ENCODE peak calls at places on chromosomes 4 and X, in five cellular contexts. One of them, this sample, is unnamed.

GRCh38 chrX:108312938-108313337 is 125.3 kb downstream of the COL4A6 start:
- DNase-seq in dorsolateral prefrontal cortex: no peak
- DNase-seq in ureter: peak
- DNase-seq in SK-N-DZ: no peak
- DNase-seq in amniotic stem cell: peak
- DNase-seq in this sample: no peak

GRCh38 chr4:17447675-17448298 is 64.1 kb downstream of the QDPR start:
- DNase-seq in dorsolateral prefrontal cortex: no peak
- DNase-seq in ureter: peak
- DNase-seq in SK-N-DZ: peak
- DNase-seq in amniotic stem cell: peak
- DNase-seq in this sample: peak

GRCh38 chr4:6694177-6694901 is 661 bp downstream of the S100P start:
- DNase-seq in dorsolateral prefrontal cortex: no peak
- DNase-seq in ureter: no peak
- DNase-seq in SK-N-DZ: no peak
- DNase-seq in amniotic stem cell: no peak
- DNase-seq in this sample: no peak

GRCh38 chr4:926538-926937 is 5.6 kb downstream of the GAK start:
- DNase-seq in dorsolateral prefrontal cortex: peak
- DNase-seq in ureter: no peak
- DNase-seq in SK-N-DZ: no peak
- DNase-seq in amniotic stem cell: no peak
- DNase-seq in this sample: no peak

GRCh38 chr4:80180743-80181142 is 16.6 kb upstream of the PRDM8 start:
- DNase-seq in dorsolateral prefrontal cortex: no peak
- DNase-seq in ureter: no peak
- DNase-seq in SK-N-DZ: peak
- DNase-seq in amniotic stem cell: no peak
- DNase-seq in this sample: no peak

GRCh38 chr4:24805566-24805965 is 10.2 kb downstream of the SOD3 start:
- DNase-seq in dorsolateral prefrontal cortex: no peak
- DNase-seq in ureter: no peak
- DNase-seq in SK-N-DZ: no peak
- DNase-seq in amniotic stem cell: no peak
- DNase-seq in this sample: no peak

GRCh38 chrX:23373129-23373804 is 38.6 kb downstream of the PTCHD1 start:
- DNase-seq in dorsolateral prefrontal cortex: no peak
- DNase-seq in ureter: no peak
- DNase-seq in SK-N-DZ: no peak
- DNase-seq in amniotic stem cell: no peak
- DNase-seq in this sample: no peak

GRCh38 chrX:148192547-148192946 is 211.4 kb downstream of the FMR1NB start:
- DNase-seq in dorsolateral prefrontal cortex: no peak
- DNase-seq in ureter: no peak
- DNase-seq in SK-N-DZ: no peak
- DNase-seq in amniotic stem cell: no peak
- DNase-seq in this sample: no peak

GRCh38 chr4:153248641-153249198 is 44.5 kb downstream of the TRIM2 start:
- DNase-seq in dorsolateral prefrontal cortex: no peak
- DNase-seq in ureter: no peak
- DNase-seq in SK-N-DZ: no peak
- DNase-seq in amniotic stem cell: no peak
- DNase-seq in this sample: no peak

GRCh38 chrX:68419934-68420333 is 13.4 kb downstream of the OPHN1 start:
- DNase-seq in dorsolateral prefrontal cortex: no peak
- DNase-seq in ureter: no peak
- DNase-seq in SK-N-DZ: no peak
- DNase-seq in amniotic stem cell: no peak
- DNase-seq in this sample: no peak

GRCh38 chr4:56783986-56784385 is 37.5 kb downstream of the SPINK2 start:
- DNase-seq in dorsolateral prefrontal cortex: no peak
- DNase-seq in ureter: no peak
- DNase-seq in SK-N-DZ: no peak
- DNase-seq in amniotic stem cell: no peak
- DNase-seq in this sample: no peak

GRCh38 chrX:140163376-140164159 is 198.2 kb upstream of the CXorf66 start:
- DNase-seq in dorsolateral prefrontal cortex: no peak
- DNase-seq in ureter: no peak
- DNase-seq in SK-N-DZ: no peak
- DNase-seq in amniotic stem cell: no peak
- DNase-seq in this sample: no peak

GRCh38 chr4:1910643-1911042 is 39.5 kb downstream of the NSD2 start:
- DNase-seq in dorsolateral prefrontal cortex: peak
- DNase-seq in ureter: no peak
- DNase-seq in SK-N-DZ: peak
- DNase-seq in amniotic stem cell: no peak
- DNase-seq in this sample: no peak

GRCh38 chr4:108172780-108173598 is 4.3 kb upstream of the LEF1 start:
- DNase-seq in dorsolateral prefrontal cortex: no peak
- DNase-seq in ureter: peak
- DNase-seq in SK-N-DZ: peak
- DNase-seq in amniotic stem cell: no peak
- DNase-seq in this sample: peak

GRCh38 chrX:112677167-112677566 is 2.6 kb downstream of the LHFPL1 start:
- DNase-seq in dorsolateral prefrontal cortex: no peak
- DNase-seq in ureter: no peak
- DNase-seq in SK-N-DZ: no peak
- DNase-seq in amniotic stem cell: no peak
- DNase-seq in this sample: no peak

GRCh38 chrX:108270280-108270679 is 167.9 kb downstream of the COL4A6 start:
- DNase-seq in dorsolateral prefrontal cortex: no peak
- DNase-seq in ureter: peak
- DNase-seq in SK-N-DZ: no peak
- DNase-seq in amniotic stem cell: no peak
- DNase-seq in this sample: no peak

GRCh38 chrX:140762061-140762460 is 52.5 kb downstream of the LINC00632 start:
- DNase-seq in dorsolateral prefrontal cortex: no peak
- DNase-seq in ureter: peak
- DNase-seq in SK-N-DZ: peak
- DNase-seq in amniotic stem cell: peak
- DNase-seq in this sample: peak

GRCh38 chr4:87209696-87210095 is 10.7 kb downstream of the KLHL8 start:
- DNase-seq in dorsolateral prefrontal cortex: no peak
- DNase-seq in ureter: no peak
- DNase-seq in SK-N-DZ: no peak
- DNase-seq in amniotic stem cell: no peak
- DNase-seq in this sample: no peak

GRCh38 chr4:101527186-101527585 is 179.9 kb upstream of the PPP3CA start:
- DNase-seq in dorsolateral prefrontal cortex: no peak
- DNase-seq in ureter: no peak
- DNase-seq in SK-N-DZ: no peak
- DNase-seq in amniotic stem cell: no peak
- DNase-seq in this sample: peak

GRCh38 chr4:65589331-65589730 is 81.0 kb downstream of the EPHA5 start:
- DNase-seq in dorsolateral prefrontal cortex: no peak
- DNase-seq in ureter: no peak
- DNase-seq in SK-N-DZ: peak
- DNase-seq in amniotic stem cell: no peak
- DNase-seq in this sample: no peak

GRCh38 chr4:80184053-80184790 is 13.1 kb upstream of the PRDM8 start:
- DNase-seq in dorsolateral prefrontal cortex: peak
- DNase-seq in ureter: peak
- DNase-seq in SK-N-DZ: peak
- DNase-seq in amniotic stem cell: peak
- DNase-seq in this sample: peak

GRCh38 chrX:39112143-39112542 is 310.9 kb downstream of the MID1IP1 start:
- DNase-seq in dorsolateral prefrontal cortex: no peak
- DNase-seq in ureter: no peak
- DNase-seq in SK-N-DZ: no peak
- DNase-seq in amniotic stem cell: no peak
- DNase-seq in this sample: no peak

GRCh38 chrX:19785647-19786046 is 101.8 kb downstream of the SH3KBP1 start:
- DNase-seq in dorsolateral prefrontal cortex: no peak
- DNase-seq in ureter: no peak
- DNase-seq in SK-N-DZ: no peak
- DNase-seq in amniotic stem cell: no peak
- DNase-seq in this sample: no peak

GRCh38 chrX:37834937-37835336 is 12.4 kb downstream of the DYNLT3 start:
- DNase-seq in dorsolateral prefrontal cortex: no peak
- DNase-seq in ureter: no peak
- DNase-seq in SK-N-DZ: no peak
- DNase-seq in amniotic stem cell: no peak
- DNase-seq in this sample: no peak

GRCh38 chr4:185465707-185466106 is 5.8 kb downstream of the CCDC110 start:
- DNase-seq in dorsolateral prefrontal cortex: no peak
- DNase-seq in ureter: no peak
- DNase-seq in SK-N-DZ: no peak
- DNase-seq in amniotic stem cell: no peak
- DNase-seq in this sample: no peak

GRCh38 chr4:108172231-108172779 is 3.6 kb upstream of the LEF1 start:
- DNase-seq in dorsolateral prefrontal cortex: no peak
- DNase-seq in ureter: no peak
- DNase-seq in SK-N-DZ: peak
- DNase-seq in amniotic stem cell: no peak
- DNase-seq in this sample: no peak

GRCh38 chr4:183171484-183172267 is 72.6 kb downstream of the WWC2 start:
- DNase-seq in dorsolateral prefrontal cortex: no peak
- DNase-seq in ureter: no peak
- DNase-seq in SK-N-DZ: no peak
- DNase-seq in amniotic stem cell: no peak
- DNase-seq in this sample: no peak

GRCh38 chr4:88866862-88867550 is 169.4 kb upstream of the NAP1L5 start:
- DNase-seq in dorsolateral prefrontal cortex: no peak
- DNase-seq in ureter: no peak
- DNase-seq in SK-N-DZ: no peak
- DNase-seq in amniotic stem cell: no peak
- DNase-seq in this sample: no peak

GRCh38 chr4:75289843-75290616 is 224.2 kb downstream of the RCHY1 start:
- DNase-seq in dorsolateral prefrontal cortex: no peak
- DNase-seq in ureter: no peak
- DNase-seq in SK-N-DZ: peak
- DNase-seq in amniotic stem cell: no peak
- DNase-seq in this sample: no peak

GRCh38 chr4:153750197-153750817 is 9.5 kb downstream of the RNF175 start:
- DNase-seq in dorsolateral prefrontal cortex: peak
- DNase-seq in ureter: peak
- DNase-seq in SK-N-DZ: peak
- DNase-seq in amniotic stem cell: peak
- DNase-seq in this sample: peak

GRCh38 chrX:19544693-19545305 is 29.5 kb upstream of the MAP3K15 start:
- DNase-seq in dorsolateral prefrontal cortex: no peak
- DNase-seq in ureter: no peak
- DNase-seq in SK-N-DZ: peak
- DNase-seq in amniotic stem cell: no peak
- DNase-seq in this sample: no peak

GRCh38 chr4:93791570-93792195 is 36.9 kb upstream of the ATOH1 start:
- DNase-seq in dorsolateral prefrontal cortex: peak
- DNase-seq in ureter: peak
- DNase-seq in SK-N-DZ: peak
- DNase-seq in amniotic stem cell: no peak
- DNase-seq in this sample: no peak

GRCh38 chrX:112946227-112946626 is 105.6 kb upstream of the AMOT start:
- DNase-seq in dorsolateral prefrontal cortex: no peak
- DNase-seq in ureter: no peak
- DNase-seq in SK-N-DZ: no peak
- DNase-seq in amniotic stem cell: no peak
- DNase-seq in this sample: no peak

GRCh38 chr4:137934921-137935320 is 307.2 kb downstream of the SLC7A11 start:
- DNase-seq in dorsolateral prefrontal cortex: no peak
- DNase-seq in ureter: no peak
- DNase-seq in SK-N-DZ: no peak
- DNase-seq in amniotic stem cell: no peak
- DNase-seq in this sample: no peak

This sample was measured in stimulated activated effector memory CD8-positive, alpha-beta T cell treated with anti-CD3 and anti-CD28 coated beads, Interleukin-12 subunit alpha, Interleukin-12 subunit beta, amount 100 ng/mL, for 72 hours.